ENCODE peak calls at places on chromosomes 3 and 15, in four cellular contexts. K is tibial nerve, B is Peyer's patch, W is HCT116. E is an unnamed sample.

GRCh38 chr15:63487076-63487757 is 17.2 kb upstream of the USP3 start:
- DNase-seq in W (peak; percentile 67), K (peak; percentile 81), B (peak; percentile 95), E (peak; percentile 86)

GRCh38 chr3:29937185-29937584 is 656.3 kb downstream of the RBMS3 start:
- DNase-seq in B (no peak), W (no peak), K (no peak), E (no peak)

GRCh38 chr15:90870354-90871096 is 2.1 kb downstream of the FURIN start:
- DNase-seq in K (no peak), W (no peak), B (no peak), E (no peak)

GRCh38 chr15:63381301-63382192 is at the start of gene CA12:
- DNase-seq in B (peak; percentile 81), K (no peak), W (no peak), E (no peak)

GRCh38 chr3:140023616-140024530 is 88.9 kb downstream of the CLSTN2 start:
- DNase-seq in K (no peak), B (no peak), W (no peak), E (peak; percentile 37)

GRCh38 chr3:37086918-37087317 is 87.5 kb downstream of the LRRFIP2 start:
- DNase-seq in K (no peak), W (no peak), B (no peak), E (no peak)

GRCh38 chr15:55627730-55628368 is 39.7 kb upstream of the PYGO1 start:
- DNase-seq in W (peak; percentile 92), K (no peak), B (no peak), E (no peak)

GRCh38 chr15:40323953-40324937 is 753 bp downstream of the INAFM2 start:
- DNase-seq in B (no peak), W (no peak), K (no peak), E (no peak)

GRCh38 chr15:91752081-91752810 is 101.3 kb upstream of the SLCO3A1 start:
- DNase-seq in K (no peak), B (no peak), W (no peak), E (no peak)

GRCh38 chr15:92383528-92384326 is 10.0 kb upstream of the ST8SIA2 start:
- DNase-seq in K (no peak), W (peak; percentile 26), B (no peak), E (no peak)

GRCh38 chr15:63917588-63918316 is 84.0 kb upstream of the HERC1 start:
- DNase-seq in K (no peak), W (no peak), B (no peak), E (no peak)

GRCh38 chr3:79661866-79662265 is 105.9 kb downstream of the ROBO1 start:
- DNase-seq in K (no peak), W (no peak), B (no peak), E (no peak)

GRCh38 chr3:30347679-30348216 is 258.7 kb upstream of the TGFBR2 start:
- DNase-seq in K (no peak), W (no peak), B (no peak), E (no peak)

GRCh38 chr15:95826831-95827230 is 503.7 kb upstream of the NR2F2 start:
- DNase-seq in B (no peak), W (no peak), K (no peak), E (no peak)

GRCh38 chr3:69084326-69084667 is 440 bp upstream of the ARL6IP5 start:
- DNase-seq in K (no peak), W (no peak), B (no peak), E (no peak)

GRCh38 chr3:172692751-172693310 is 18.0 kb downstream of the NCEH1 start:
- DNase-seq in B (no peak), K (no peak), W (no peak), E (no peak)

GRCh38 chr3:70973558-70973957 is 610.0 kb downstream of the FOXP1 start:
- DNase-seq in B (no peak), W (no peak), K (no peak), E (no peak)

GRCh38 chr3:107035176-107035575 is 342.1 kb upstream of the CCDC54 start:
- DNase-seq in B (no peak), W (no peak), K (no peak), E (no peak)

GRCh38 chr15:63514533-63514943 is 10.1 kb downstream of the USP3 start:
- DNase-seq in W (no peak), B (no peak), K (no peak), E (no peak)

GRCh38 chr3:111728566-111728935 is 130.5 kb upstream of the PHLDB2 start:
- DNase-seq in W (no peak), K (no peak), B (no peak), E (no peak)

GRCh38 chr3:124277516-124277890 is 285.6 kb upstream of the ROPN1 start:
- DNase-seq in B (no peak), W (no peak), K (peak; percentile 23), E (no peak)

GRCh38 chr15:29914441-29915053 is 92.3 kb upstream of the TJP1 start:
- DNase-seq in W (no peak), K (no peak), B (no peak), E (no peak)

GRCh38 chr15:23403550-23403949 is 43.5 kb downstream of the GOLGA6L2 start:
- DNase-seq in B (no peak), K (no peak), W (no peak), E (peak; percentile 14)

GRCh38 chr3:118863731-118864322 is 170.8 kb downstream of the IGSF11 start:
- DNase-seq in B (no peak), K (no peak), W (peak; percentile 24), E (no peak)

GRCh38 chr15:75952512-75952911 is 48.8 kb downstream of the FBXO22 start:
- DNase-seq in W (no peak), B (no peak), K (no peak), E (no peak)

GRCh38 chr3:126312326-126312725 is 44.9 kb downstream of the KLF15 start:
- DNase-seq in B (no peak), W (no peak), K (no peak), E (no peak)

GRCh38 chr3:52385157-52385556 is 59.7 kb downstream of the SEMA3G start:
- DNase-seq in K (no peak), B (no peak), W (peak; percentile 64), E (no peak)

GRCh38 chr15:51561271-51561670 is 61.3 kb downstream of the DMXL2 start:
- DNase-seq in B (no peak), K (no peak), W (no peak), E (no peak)

GRCh38 chr15:33277689-33278088 is 33.1 kb upstream of the RYR3 start:
- DNase-seq in W (no peak), B (no peak), K (no peak), E (no peak)

GRCh38 chr15:77026501-77027110 is 31.7 kb downstream of the PSTPIP1 start:
- DNase-seq in K (peak; percentile 8), B (peak; percentile 46), W (no peak), E (peak; percentile 15)

GRCh38 chr3:139117136-139117675 is 72.5 kb upstream of the PRR23C start:
- DNase-seq in B (no peak), W (no peak), K (no peak), E (no peak)

GRCh38 chr3:8761866-8762265 is 7.5 kb downstream of the OXTR start:
- DNase-seq in K (no peak), W (no peak), B (no peak), E (no peak)

GRCh38 chr15:70308011-70308761 is 210.5 kb upstream of the TLE3 start:
- DNase-seq in B (no peak), K (no peak), W (peak; percentile 3), E (no peak)

GRCh38 chr3:179653777-179654117 is 907 bp downstream of the USP13 start:
- DNase-seq in W (no peak), K (no peak), B (peak; percentile 50), E (no peak)

GRCh38 chr3:84136425-84136824 is 822.4 kb upstream of the CADM2 start:
- DNase-seq in W (no peak), K (no peak), B (no peak), E (no peak)

GRCh38 chr3:182618085-182618732 is 175.1 kb upstream of the ATP11B start:
- DNase-seq in W (no peak), K (no peak), B (no peak), E (no peak)

GRCh38 chr15:41971089-41971892 is 1.1 kb downstream of the EHD4 start:
- DNase-seq in W (peak; percentile 19), K (no peak), B (no peak), E (peak; percentile 68)
- TF ChIP-seq POLR2A in W (no peak), K (no peak), B (peak; percentile 41), E (no peak)

GRCh38 chr3:40940651-40941050 is 258.7 kb upstream of the CTNNB1 start:
- DNase-seq in W (no peak), K (no peak), B (no peak), E (no peak)

DNA sequence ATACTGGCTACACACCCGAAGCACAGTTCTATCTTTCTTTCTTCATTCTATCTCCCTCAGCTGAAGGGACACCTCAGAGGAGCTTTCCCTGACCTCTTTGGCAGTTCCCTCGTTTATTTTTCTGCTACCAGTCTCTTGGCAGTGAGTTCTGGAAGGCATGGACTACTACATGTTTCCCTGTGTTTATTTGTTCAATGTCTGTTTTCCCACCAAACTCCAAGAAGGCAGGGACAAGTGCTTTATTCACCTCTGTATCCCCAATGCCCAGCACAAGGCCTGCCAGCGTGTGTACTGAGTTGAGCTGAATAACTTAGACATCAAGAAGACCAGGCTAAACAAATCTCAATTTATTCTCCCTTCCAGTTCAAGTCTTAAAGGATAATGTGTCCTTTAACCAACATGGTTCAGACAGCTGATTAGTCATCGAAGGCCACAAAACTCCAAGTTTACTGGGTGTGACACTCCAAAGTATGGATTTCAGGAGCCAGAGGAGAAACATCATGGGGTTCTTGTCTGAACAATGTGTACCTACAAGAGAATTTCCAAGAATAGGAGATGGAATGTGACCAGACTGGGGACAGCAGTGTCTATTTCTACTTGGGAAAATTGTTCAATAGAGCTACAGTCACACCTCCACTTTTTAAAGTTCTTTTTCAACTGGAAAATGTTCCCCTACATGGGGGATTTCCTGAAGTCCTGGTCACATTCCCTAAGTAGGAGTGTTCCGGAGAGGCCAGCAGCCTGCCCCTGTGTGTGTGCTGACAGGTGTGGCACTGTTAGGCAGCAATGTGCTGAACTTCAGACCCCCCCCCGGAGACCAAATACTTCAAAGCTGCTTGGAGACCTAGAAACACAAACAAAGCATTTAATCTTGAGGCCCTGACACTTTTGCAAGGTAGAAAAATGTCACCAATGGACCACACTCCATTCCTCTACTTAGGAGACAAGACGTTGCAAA is 259.9 kb upstream of the CTNNB1 start:
- DNase-seq in W (no peak), K (peak; percentile 17), B (no peak), E (no peak)
- TF ChIP-seq CTCF in W (no peak), K (no peak), B (no peak), E (no peak)

GRCh38 chr3:10273697-10274305 is 18.9 kb downstream of the GHRL start:
- DNase-seq in W (no peak), B (no peak), K (no peak), E (no peak)
- H3K27ac ChIP-seq in W (no peak overlapping the region), B (no peak overlapping the region), K (no peak overlapping the region), E (no peak overlapping the region)

DNA sequence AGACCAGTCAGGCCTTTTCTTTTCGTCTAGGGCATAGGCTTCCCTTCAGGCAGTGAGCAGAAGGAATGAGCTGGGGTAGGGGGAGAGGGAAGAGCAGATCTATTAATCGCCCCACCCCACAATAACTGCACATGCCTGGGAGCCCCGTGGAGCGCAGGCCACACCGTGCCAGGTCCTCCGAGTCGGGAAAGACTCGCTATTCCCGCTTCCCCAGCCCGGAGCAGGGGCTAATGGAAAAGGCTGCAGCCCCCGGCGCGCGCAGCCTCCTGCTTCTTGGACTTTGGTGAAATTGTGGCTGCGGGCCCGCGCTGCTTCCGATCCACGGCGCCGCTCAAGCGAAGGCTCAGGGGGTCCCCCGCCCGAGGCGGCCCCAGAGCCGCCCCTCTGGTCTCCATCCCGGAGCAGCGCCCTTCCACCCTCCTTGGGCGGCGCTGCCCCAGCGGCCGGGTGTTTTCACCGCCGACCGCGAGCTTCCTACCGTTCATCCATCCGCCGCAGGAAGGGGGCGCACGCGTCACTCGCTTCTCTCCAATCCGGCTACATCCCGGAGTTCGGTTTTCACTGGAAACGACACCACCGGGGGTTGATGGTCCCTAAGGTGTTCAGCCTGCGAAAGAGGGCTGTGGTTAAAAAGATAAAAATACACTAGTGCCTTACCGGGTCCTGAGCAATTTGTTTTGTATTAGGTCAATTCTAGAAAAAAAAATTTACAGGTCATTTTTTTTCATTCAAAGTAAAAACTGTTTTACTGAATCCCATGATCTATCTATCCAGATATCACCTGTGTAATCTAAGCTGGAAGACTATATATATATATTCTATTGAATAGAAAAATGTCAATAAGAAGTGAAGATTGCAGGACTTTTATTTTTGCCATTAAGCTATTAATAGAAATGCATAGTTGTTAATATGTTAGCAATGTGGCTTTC is 4.4 kb upstream of the SYNM start:
- DNase-seq in W (peak; percentile 36), B (peak; percentile 77), K (peak; percentile 66), E (peak; percentile 85)
- TF ChIP-seq POLR2A in W (no peak), B (no peak), K (no peak), E (no peak)

E was measured in heart left ventricle.